ENCODE peak calls at places on chromosomes 13 and 19, in four cellular contexts. A is WTC11, C is HepG2, J is K562. V is an unnamed sample.

GRCh38 chr19:5947435-5947834 is 30.5 kb downstream of the RANBP3 start:
- DNase-seq in J (no peak), C (no peak), A (no peak), V (no peak)

GRCh38 chr19:29749450-29749849 is 34.4 kb upstream of the C19orf12 start:
- DNase-seq in C (no peak), A (no peak), J (no peak), V (no peak)

GRCh38 chr19:11091343-11092153 is 2.3 kb downstream of the LDLR start:
- DNase-seq in J (no peak), C (peak), A (no peak), V (no peak)

GRCh38 chr13:25733696-25734435 is 317.9 kb downstream of the SHISA2 start:
- DNase-seq in J (no peak), A (no peak), C (no peak), V (no peak)

GRCh38 chr19:5948697-5949564 is 29.0 kb downstream of the RANBP3 start:
- DNase-seq in J (no peak), C (no peak), A (no peak), V (no peak)

GRCh38 chr13:60369242-60369641 is 27.8 kb upstream of the TDRD3 start:
- DNase-seq in A (no peak), J (no peak), C (no peak), V (no peak)

GRCh38 chr13:51937320-51938290 is 73.6 kb downstream of the ATP7B start:
- DNase-seq in C (no peak), A (no peak), J (no peak), V (no peak)

GRCh38 chr19:46297700-46298476 is 1.0 kb downstream of the HIF3A start:
- DNase-seq in C (no peak), J (peak), A (peak), V (no peak)

GRCh38 chr19:48481846-48482639 is 12.9 kb downstream of the CYTH2 start:
- DNase-seq in J (no peak), C (no peak), A (no peak), V (no peak)

GRCh38 chr19:10872551-10873107 is 1.3 kb downstream of the CARM1 start:
- DNase-seq in J (no peak), A (no peak), C (no peak), V (no peak)

GRCh38 chr13:64029343-64030093 is 2613.9 kb upstream of the PCDH20 start:
- DNase-seq in A (peak), J (no peak), C (no peak), V (no peak)

GRCh38 chr13:30394798-30395191 is 27.5 kb upstream of the UBE2L5 start:
- DNase-seq in A (no peak), J (no peak), C (no peak), V (peak)

GRCh38 chr13:98565726-98566577 is 11.0 kb downstream of the STK24 start:
- DNase-seq in J (no peak), A (no peak), C (no peak), V (no peak)

GRCh38 chr19:15276620-15277019 is 44.4 kb upstream of the EPHX3 start:
- DNase-seq in A (no peak), J (no peak), C (no peak), V (no peak)

GRCh38 chr19:16268676-16269319 is 55.8 kb upstream of the KLF2 start:
- DNase-seq in C (no peak), A (no peak), J (no peak), V (no peak)

GRCh38 chr13:33183431-33184130 is 102.0 kb downstream of the STARD13 start:
- DNase-seq in A (no peak), C (no peak), J (no peak), V (no peak)

GRCh38 chr19:3359850-3360493 is 6.4 kb upstream of the NFIC start:
- DNase-seq in A (no peak), J (peak), C (no peak), V (no peak)

GRCh38 chr19:39341720-39342604 is at the start of gene SAMD4B:
- DNase-seq in C (peak), A (peak), J (peak), V (peak)

GRCh38 chr19:32873560-32873959 is 4.0 kb upstream of the SLC7A9 start:
- DNase-seq in A (no peak), J (no peak), C (no peak), V (no peak)

GRCh38 chr19:16645140-16645539 is 14.8 kb downstream of the SMIM7 start:
- DNase-seq in A (no peak), J (no peak), C (no peak), V (no peak)

GRCh38 chr13:91778123-91778522 is 379.7 kb downstream of the GPC5 start:
- DNase-seq in C (no peak), A (no peak), J (no peak), V (no peak)

GRCh38 chr13:56201834-56202233 is 938.9 kb upstream of the PRR20A start:
- DNase-seq in C (no peak), J (no peak), A (no peak), V (no peak)

GRCh38 chr19:29855771-29856510 is 44.1 kb downstream of the CCNE1 start:
- DNase-seq in J (no peak), C (no peak), A (no peak), V (no peak)

GRCh38 chr19:33284146-33284643 is 18.1 kb downstream of the CEBPA start:
- DNase-seq in C (no peak), J (no peak), A (no peak), V (no peak)

GRCh38 chr13:94318418-94318817 is 161.1 kb downstream of the DCT start:
- DNase-seq in A (no peak), J (no peak), C (no peak), V (no peak)

GRCh38 chr19:21482863-21483276 is 22.5 kb upstream of the ZNF429 start:
- DNase-seq in J (peak), A (peak), C (peak), V (no peak)

GRCh38 chr13:24050292-24050711 is 110.2 kb upstream of the SPATA13 start:
- DNase-seq in A (no peak), C (no peak), J (no peak), V (no peak)

GRCh38 chr19:40257096-40257517 is 28.0 kb downstream of the AKT2 start:
- DNase-seq in J (no peak), C (no peak), A (no peak), V (no peak)

GRCh38 chr13:43229506-43229905 is 206.1 kb downstream of the DNAJC15 start:
- DNase-seq in J (no peak), A (no peak), C (no peak), V (no peak)

GRCh38 chr19:49488046-49488862 is 846 bp downstream of the RPL13A start:
- DNase-seq in A (no peak), C (no peak), J (no peak), V (no peak)

GRCh38 chr19:5291588-5292193 is 48.9 kb downstream of the PTPRS start:
- DNase-seq in A (no peak), C (no peak), J (no peak), V (no peak)

GRCh38 chr13:112722433-112723250 is 32.8 kb downstream of the ATP11A start:
- DNase-seq in J (peak), C (peak), A (no peak), V (no peak)

GRCh38 chr13:112721198-112722104 is 31.6 kb downstream of the ATP11A start:
- DNase-seq in J (peak), C (peak), A (no peak), V (no peak)

GRCh38 chr13:112725346-112726017 is 35.6 kb downstream of the ATP11A start:
- DNase-seq in C (no peak), J (no peak), A (no peak), V (peak)

GRCh38 chr13:112724788-112725345 is 35.0 kb downstream of the ATP11A start:
- DNase-seq in J (no peak), C (no peak), A (peak), V (no peak)

GRCh38 chr13:112723771-112724170 is 33.9 kb downstream of the ATP11A start:
- DNase-seq in A (peak), J (no peak), C (no peak), V (no peak)
- TF ChIP-seq ETV6 in A (no peak), J (no peak), C (no peak), V (no peak)

GRCh38 chr13:96474158-96474606 is 384.3 kb downstream of the HS6ST3 start:
- DNase-seq in J (no peak), C (no peak), A (no peak), V (no peak)
- TF ChIP-seq ETV6 in J (no peak), C (no peak), A (no peak), V (no peak)

DNA sequence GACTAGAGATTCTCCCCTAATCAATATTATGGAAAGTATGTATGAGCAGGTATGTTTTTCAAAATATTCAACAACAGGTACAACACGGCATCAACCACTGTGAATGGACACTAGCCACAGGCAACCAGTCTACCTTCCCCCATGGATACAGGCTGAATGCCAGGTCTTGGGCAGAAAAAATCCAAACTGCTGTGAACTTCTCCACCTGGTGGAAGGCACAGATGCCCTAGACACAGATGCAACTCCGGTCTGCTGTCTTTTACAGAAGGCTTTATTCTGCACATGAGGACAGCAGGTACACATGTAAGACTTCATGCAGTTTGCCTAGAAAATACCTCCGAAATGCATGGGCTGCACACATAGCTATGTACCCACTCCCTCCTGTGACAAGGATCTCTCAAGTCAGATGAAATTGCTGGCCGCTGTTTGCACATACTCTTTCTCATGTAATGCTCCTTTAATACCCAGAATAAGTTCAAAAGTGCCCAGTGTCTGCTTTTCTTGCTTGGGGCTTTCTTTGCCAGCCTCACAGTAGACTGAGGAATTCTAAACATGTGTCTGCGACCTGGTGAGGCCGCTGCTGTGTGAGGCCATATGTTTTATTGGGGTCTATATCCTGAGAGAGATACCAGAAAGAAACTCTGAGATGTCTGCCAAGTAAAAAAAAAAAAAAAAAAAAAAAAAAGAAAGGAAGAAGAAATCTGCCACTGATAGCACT is 325.9 kb downstream of the FOXO1 start:
- DNase-seq in C (no peak), J (no peak), A (no peak), V (no peak)
- TF ChIP-seq ETV6 in C (no peak), J (no peak), A (no peak), V (no peak)

DNA sequence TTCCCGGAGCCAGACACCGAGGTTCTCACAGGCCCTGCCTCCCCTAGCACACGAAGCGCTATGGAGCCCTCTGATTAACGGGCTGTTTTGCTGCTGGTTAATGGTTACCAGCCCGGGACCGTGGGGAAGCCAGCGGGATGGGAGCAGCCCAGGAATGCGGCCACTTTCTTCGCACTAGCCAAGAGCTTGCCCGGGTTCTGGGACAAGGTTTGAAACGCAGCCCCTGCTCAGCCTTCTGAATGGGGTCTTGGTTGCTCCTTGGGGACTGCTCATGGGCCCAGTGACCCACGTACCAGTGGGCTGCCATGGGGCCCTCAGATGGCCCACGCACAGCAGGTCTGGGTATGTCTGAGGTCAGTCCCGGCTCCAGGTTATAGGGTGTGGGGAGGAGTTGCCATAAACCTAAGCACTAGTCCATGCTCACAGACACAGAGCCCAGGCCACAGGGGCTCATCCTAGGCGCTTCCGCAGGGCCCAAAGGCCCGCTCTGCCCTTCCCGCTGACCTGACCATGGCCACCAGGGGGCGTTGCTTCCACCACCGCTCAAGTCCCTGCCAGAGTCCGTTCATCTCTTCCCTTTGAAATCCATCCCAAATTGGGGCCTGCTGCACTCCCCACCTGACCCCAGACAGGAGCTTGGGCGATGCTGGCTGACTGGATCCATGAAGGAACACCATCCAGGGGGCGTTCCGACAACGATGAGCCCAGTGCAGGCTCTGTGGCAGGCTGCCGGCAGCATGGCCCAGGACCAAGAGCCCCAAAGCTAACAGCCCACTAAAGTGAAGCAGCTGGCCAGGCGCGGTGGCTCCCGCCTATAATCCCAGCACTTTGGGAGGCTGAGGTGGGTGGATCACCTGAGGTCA is 31.5 kb upstream of the ISYNA1 start:
- DNase-seq in J (peak), C (peak), A (peak), V (no peak)
- TF ChIP-seq ETV6 in J (no peak), C (no peak), A (no peak), V (no peak)

GRCh38 chr13:39417643-39418042 is 185.3 kb downstream of the LHFPL6 start:
- DNase-seq in J (no peak), A (peak), C (no peak), V (no peak)
- TF ChIP-seq ETV6 in J (no peak), A (no peak), C (no peak), V (no peak)

V was measured in GM12878.